ENCODE peak calls at places on chromosome 7, in seven cellular contexts. V is HFFc6; E is tibial nerve; Z is activated CD4-positive, alpha-beta T cell treated with anti-CD3 and anti-CD28 coated beads for 48 hours; X is brain microvascular endothelial cell; Y is BJ; M is fibroblast of villous mesenchyme. U is an unnamed sample.

GRCh38 chr7:117759950-117760640 is 113.1 kb downstream of the CTTNBP2 start:
- DNase-seq in Y (no peak), X (peak; percentile 30), V (no peak), Z (no peak), E (no peak), M (no peak), U (no peak)

GRCh38 chr7:16999541-17000266 is 117.9 kb upstream of the AGR3 start:
- DNase-seq in X (no peak), V (no peak), E (no peak), Y (no peak), Z (no peak), M (no peak), U (no peak)

GRCh38 chr7:33754933-33755928 is 150.1 kb upstream of the BMPER start:
- DNase-seq in Z (no peak), M (no peak), Y (no peak), E (no peak), V (no peak), X (no peak), U (no peak)

GRCh38 chr7:140655511-140656408 is 15.1 kb upstream of the DENND2A start:
- DNase-seq in V (no peak), Z (no peak), M (no peak), Y (no peak), X (no peak), E (no peak), U (no peak)

GRCh38 chr7:132777956-132778355 is 201.7 kb upstream of the PLXNA4 start:
- DNase-seq in E (no peak), V (no peak), X (no peak), M (no peak), Y (no peak), Z (no peak), U (no peak)

GRCh38 chr7:121205777-121206176 is 123.0 kb upstream of the WNT16 start:
- DNase-seq in Y (no peak), X (no peak), Z (no peak), V (no peak), E (no peak), M (peak; percentile 22), U (no peak)

GRCh38 chr7:105003275-105003674 is 10.7 kb upstream of the KMT2E start:
- DNase-seq in Y (no peak), M (peak; percentile 75), X (peak; percentile 78), V (peak; percentile 79), Z (peak; percentile 60), E (no peak), U (no peak)

GRCh38 chr7:141563956-141564623 is 12.9 kb downstream of the AGK start:
- DNase-seq in M (no peak), Z (peak; percentile 58), V (no peak), Y (no peak), X (no peak), E (no peak), U (no peak)

GRCh38 chr7:43112088-43112940 is at the start of gene HECW1:
- DNase-seq in M (no peak), X (no peak), Y (no peak), E (no peak), V (no peak), Z (peak; percentile 2), U (no peak)

GRCh38 chr7:2761131-2761624 is 73.2 kb downstream of the AMZ1 start:
- DNase-seq in M (no peak), Y (no peak), E (no peak), V (no peak), Z (no peak), X (no peak), U (no peak)

GRCh38 chr7:25073451-25073850 is 51.6 kb downstream of the CYCS start:
- DNase-seq in V (peak; percentile 89), Z (no peak), E (no peak), X (peak; percentile 56), M (peak; percentile 59), Y (peak; percentile 81), U (no peak)

GRCh38 chr7:76383089-76383944 is 24.5 kb upstream of the YWHAG start:
- DNase-seq in Z (no peak), M (no peak), Y (no peak), V (no peak), X (no peak), E (no peak), U (no peak)